ENCODE peak calls at places on chromosomes 5 and 9, in ten cellular contexts. One of them, this sample, is unnamed.

GRCh38 chr9:120383611-120383998 is 196.4 kb downstream of the CDK5RAP2 start:
- DNase-seq in LoVo: no peak
- DNase-seq in endothelial cell: no peak
- DNase-seq in coronary artery: no peak
- DNase-seq in stimulated activated CD8-positive, alpha-beta memory T cell treated with anti-CD3 and anti-CD28 coated beads, Interleukin-12 subunit alpha, Interleukin-12 subunit beta, amount 100 ng/mL, for 1 hour: no peak
- DNase-seq in activated T-helper 9 cell treated with anti-CD3 and anti-CD28 coated beads, Interleukin-2, amount 50 U/mL, for 16 hours: no peak
- DNase-seq in C1 segment of cervical spinal cord: no peak
- DNase-seq in dorsolateral prefrontal cortex: no peak
- DNase-seq in D341Med: no peak
- DNase-seq in naive thymus-derived CD4-positive, alpha-beta T cell: no peak
- DNase-seq in this sample: peak; percentile 63

GRCh38 chr9:109574061-109574882 is 76.2 kb upstream of the PTPN3 start:
- DNase-seq in LoVo: peak; percentile 58
- DNase-seq in naive thymus-derived CD4-positive, alpha-beta T cell: peak; percentile 5
- DNase-seq in stimulated activated CD8-positive, alpha-beta memory T cell treated with anti-CD3 and anti-CD28 coated beads, Interleukin-12 subunit alpha, Interleukin-12 subunit beta, amount 100 ng/mL, for 1 hour: no peak
- DNase-seq in D341Med: peak; percentile 48
- DNase-seq in endothelial cell: peak; percentile 46
- DNase-seq in coronary artery: no peak
- DNase-seq in C1 segment of cervical spinal cord: peak; percentile 7
- DNase-seq in activated T-helper 9 cell treated with anti-CD3 and anti-CD28 coated beads, Interleukin-2, amount 50 U/mL, for 16 hours: no peak
- DNase-seq in dorsolateral prefrontal cortex: no peak
- DNase-seq in this sample: no peak

GRCh38 chr5:157025093-157025698 is 33.7 kb downstream of the HAVCR1 start:
- DNase-seq in activated T-helper 9 cell treated with anti-CD3 and anti-CD28 coated beads, Interleukin-2, amount 50 U/mL, for 16 hours: peak; percentile 31
- DNase-seq in LoVo: no peak
- DNase-seq in C1 segment of cervical spinal cord: no peak
- DNase-seq in naive thymus-derived CD4-positive, alpha-beta T cell: peak; percentile 70
- DNase-seq in D341Med: no peak
- DNase-seq in dorsolateral prefrontal cortex: no peak
- DNase-seq in coronary artery: no peak
- DNase-seq in endothelial cell: no peak
- DNase-seq in stimulated activated CD8-positive, alpha-beta memory T cell treated with anti-CD3 and anti-CD28 coated beads, Interleukin-12 subunit alpha, Interleukin-12 subunit beta, amount 100 ng/mL, for 1 hour: peak; percentile 25
- DNase-seq in this sample: no peak

GRCh38 chr9:101018391-101018990 is 10.0 kb upstream of the PLPPR1 start:
- DNase-seq in activated T-helper 9 cell treated with anti-CD3 and anti-CD28 coated beads, Interleukin-2, amount 50 U/mL, for 16 hours: no peak
- DNase-seq in stimulated activated CD8-positive, alpha-beta memory T cell treated with anti-CD3 and anti-CD28 coated beads, Interleukin-12 subunit alpha, Interleukin-12 subunit beta, amount 100 ng/mL, for 1 hour: no peak
- DNase-seq in LoVo: no peak
- DNase-seq in C1 segment of cervical spinal cord: no peak
- DNase-seq in naive thymus-derived CD4-positive, alpha-beta T cell: no peak
- DNase-seq in endothelial cell: no peak
- DNase-seq in coronary artery: no peak
- DNase-seq in dorsolateral prefrontal cortex: no peak
- DNase-seq in D341Med: peak; percentile 46
- DNase-seq in this sample: no peak

GRCh38 chr9:34988218-34989055 is 1.1 kb upstream of the DNAJB5 start:
- DNase-seq in activated T-helper 9 cell treated with anti-CD3 and anti-CD28 coated beads, Interleukin-2, amount 50 U/mL, for 16 hours: peak; percentile 27
- DNase-seq in dorsolateral prefrontal cortex: peak; percentile 86
- DNase-seq in coronary artery: peak; percentile 76
- DNase-seq in LoVo: no peak
- DNase-seq in endothelial cell: peak; percentile 50
- DNase-seq in D341Med: no peak
- DNase-seq in stimulated activated CD8-positive, alpha-beta memory T cell treated with anti-CD3 and anti-CD28 coated beads, Interleukin-12 subunit alpha, Interleukin-12 subunit beta, amount 100 ng/mL, for 1 hour: no peak
- DNase-seq in naive thymus-derived CD4-positive, alpha-beta T cell: peak; percentile 30
- DNase-seq in C1 segment of cervical spinal cord: peak; percentile 64
- DNase-seq in this sample: no peak

GRCh38 chr9:72041775-72042194 is 18.6 kb downstream of the C9orf57 start:
- DNase-seq in stimulated activated CD8-positive, alpha-beta memory T cell treated with anti-CD3 and anti-CD28 coated beads, Interleukin-12 subunit alpha, Interleukin-12 subunit beta, amount 100 ng/mL, for 1 hour: no peak
- DNase-seq in coronary artery: no peak
- DNase-seq in naive thymus-derived CD4-positive, alpha-beta T cell: no peak
- DNase-seq in endothelial cell: no peak
- DNase-seq in D341Med: no peak
- DNase-seq in activated T-helper 9 cell treated with anti-CD3 and anti-CD28 coated beads, Interleukin-2, amount 50 U/mL, for 16 hours: no peak
- DNase-seq in C1 segment of cervical spinal cord: no peak
- DNase-seq in dorsolateral prefrontal cortex: no peak
- DNase-seq in LoVo: peak; percentile 52
- DNase-seq in this sample: no peak

GRCh38 chr5:10585120-10585915 is 21.4 kb downstream of the ANKRD33B start:
- DNase-seq in D341Med: peak; percentile 5
- DNase-seq in coronary artery: no peak
- DNase-seq in C1 segment of cervical spinal cord: no peak
- DNase-seq in endothelial cell: no peak
- DNase-seq in LoVo: no peak
- DNase-seq in stimulated activated CD8-positive, alpha-beta memory T cell treated with anti-CD3 and anti-CD28 coated beads, Interleukin-12 subunit alpha, Interleukin-12 subunit beta, amount 100 ng/mL, for 1 hour: no peak
- DNase-seq in naive thymus-derived CD4-positive, alpha-beta T cell: no peak
- DNase-seq in dorsolateral prefrontal cortex: no peak
- DNase-seq in activated T-helper 9 cell treated with anti-CD3 and anti-CD28 coated beads, Interleukin-2, amount 50 U/mL, for 16 hours: no peak
- DNase-seq in this sample: no peak

GRCh38 chr5:76617229-76617628 is 6.0 kb downstream of the F2RL2 start:
- DNase-seq in coronary artery: no peak
- DNase-seq in endothelial cell: no peak
- DNase-seq in D341Med: no peak
- DNase-seq in LoVo: no peak
- DNase-seq in stimulated activated CD8-positive, alpha-beta memory T cell treated with anti-CD3 and anti-CD28 coated beads, Interleukin-12 subunit alpha, Interleukin-12 subunit beta, amount 100 ng/mL, for 1 hour: no peak
- DNase-seq in naive thymus-derived CD4-positive, alpha-beta T cell: no peak
- DNase-seq in dorsolateral prefrontal cortex: no peak
- DNase-seq in activated T-helper 9 cell treated with anti-CD3 and anti-CD28 coated beads, Interleukin-2, amount 50 U/mL, for 16 hours: no peak
- DNase-seq in C1 segment of cervical spinal cord: no peak
- DNase-seq in this sample: no peak

GRCh38 chr9:102072061-102072764 is 333.8 kb upstream of the GRIN3A start:
- DNase-seq in D341Med: no peak
- DNase-seq in C1 segment of cervical spinal cord: no peak
- DNase-seq in stimulated activated CD8-positive, alpha-beta memory T cell treated with anti-CD3 and anti-CD28 coated beads, Interleukin-12 subunit alpha, Interleukin-12 subunit beta, amount 100 ng/mL, for 1 hour: no peak
- DNase-seq in endothelial cell: no peak
- DNase-seq in coronary artery: no peak
- DNase-seq in naive thymus-derived CD4-positive, alpha-beta T cell: no peak
- DNase-seq in LoVo: no peak
- DNase-seq in activated T-helper 9 cell treated with anti-CD3 and anti-CD28 coated beads, Interleukin-2, amount 50 U/mL, for 16 hours: no peak
- DNase-seq in dorsolateral prefrontal cortex: no peak
- DNase-seq in this sample: no peak

GRCh38 chr9:16032799-16033198 is 480.0 kb downstream of the CCDC171 start:
- DNase-seq in D341Med: no peak
- DNase-seq in activated T-helper 9 cell treated with anti-CD3 and anti-CD28 coated beads, Interleukin-2, amount 50 U/mL, for 16 hours: no peak
- DNase-seq in LoVo: no peak
- DNase-seq in endothelial cell: no peak
- DNase-seq in stimulated activated CD8-positive, alpha-beta memory T cell treated with anti-CD3 and anti-CD28 coated beads, Interleukin-12 subunit alpha, Interleukin-12 subunit beta, amount 100 ng/mL, for 1 hour: no peak
- DNase-seq in naive thymus-derived CD4-positive, alpha-beta T cell: no peak
- DNase-seq in C1 segment of cervical spinal cord: no peak
- DNase-seq in dorsolateral prefrontal cortex: no peak
- DNase-seq in coronary artery: no peak
- DNase-seq in this sample: no peak

GRCh38 chr5:115109840-115110239 is 59.9 kb downstream of the TRIM36 start:
- DNase-seq in dorsolateral prefrontal cortex: no peak
- DNase-seq in endothelial cell: no peak
- DNase-seq in stimulated activated CD8-positive, alpha-beta memory T cell treated with anti-CD3 and anti-CD28 coated beads, Interleukin-12 subunit alpha, Interleukin-12 subunit beta, amount 100 ng/mL, for 1 hour: no peak
- DNase-seq in naive thymus-derived CD4-positive, alpha-beta T cell: no peak
- DNase-seq in C1 segment of cervical spinal cord: no peak
- DNase-seq in D341Med: no peak
- DNase-seq in LoVo: no peak
- DNase-seq in coronary artery: no peak
- DNase-seq in activated T-helper 9 cell treated with anti-CD3 and anti-CD28 coated beads, Interleukin-2, amount 50 U/mL, for 16 hours: no peak
- DNase-seq in this sample: no peak

GRCh38 chr5:168409601-168410458 is 76.4 kb upstream of the RARS1 start:
- DNase-seq in D341Med: no peak
- DNase-seq in dorsolateral prefrontal cortex: peak; percentile 76
- DNase-seq in LoVo: peak; percentile 9
- DNase-seq in stimulated activated CD8-positive, alpha-beta memory T cell treated with anti-CD3 and anti-CD28 coated beads, Interleukin-12 subunit alpha, Interleukin-12 subunit beta, amount 100 ng/mL, for 1 hour: no peak
- DNase-seq in endothelial cell: no peak
- DNase-seq in C1 segment of cervical spinal cord: no peak
- DNase-seq in activated T-helper 9 cell treated with anti-CD3 and anti-CD28 coated beads, Interleukin-2, amount 50 U/mL, for 16 hours: no peak
- DNase-seq in coronary artery: no peak
- DNase-seq in naive thymus-derived CD4-positive, alpha-beta T cell: no peak
- DNase-seq in this sample: no peak

GRCh38 chr9:137669261-137669672 is 50.5 kb downstream of the EHMT1 start:
- DNase-seq in D341Med: no peak
- DNase-seq in stimulated activated CD8-positive, alpha-beta memory T cell treated with anti-CD3 and anti-CD28 coated beads, Interleukin-12 subunit alpha, Interleukin-12 subunit beta, amount 100 ng/mL, for 1 hour: no peak
- DNase-seq in C1 segment of cervical spinal cord: no peak
- DNase-seq in coronary artery: peak; percentile 80
- DNase-seq in naive thymus-derived CD4-positive, alpha-beta T cell: no peak
- DNase-seq in dorsolateral prefrontal cortex: no peak
- DNase-seq in LoVo: no peak
- DNase-seq in endothelial cell: no peak
- DNase-seq in activated T-helper 9 cell treated with anti-CD3 and anti-CD28 coated beads, Interleukin-2, amount 50 U/mL, for 16 hours: no peak
- DNase-seq in this sample: no peak

GRCh38 chr9:96026655-96027213 is 151.2 kb downstream of the ERCC6L2 start:
- DNase-seq in D341Med: no peak
- DNase-seq in naive thymus-derived CD4-positive, alpha-beta T cell: no peak
- DNase-seq in endothelial cell: no peak
- DNase-seq in dorsolateral prefrontal cortex: no peak
- DNase-seq in C1 segment of cervical spinal cord: no peak
- DNase-seq in coronary artery: no peak
- DNase-seq in stimulated activated CD8-positive, alpha-beta memory T cell treated with anti-CD3 and anti-CD28 coated beads, Interleukin-12 subunit alpha, Interleukin-12 subunit beta, amount 100 ng/mL, for 1 hour: no peak
- DNase-seq in activated T-helper 9 cell treated with anti-CD3 and anti-CD28 coated beads, Interleukin-2, amount 50 U/mL, for 16 hours: no peak
- DNase-seq in LoVo: no peak
- DNase-seq in this sample: no peak

GRCh38 chr9:124392254-124392653 is 23.0 kb downstream of the PSMB7 start:
- DNase-seq in LoVo: no peak
- DNase-seq in stimulated activated CD8-positive, alpha-beta memory T cell treated with anti-CD3 and anti-CD28 coated beads, Interleukin-12 subunit alpha, Interleukin-12 subunit beta, amount 100 ng/mL, for 1 hour: no peak
- DNase-seq in endothelial cell: no peak
- DNase-seq in D341Med: no peak
- DNase-seq in naive thymus-derived CD4-positive, alpha-beta T cell: no peak
- DNase-seq in activated T-helper 9 cell treated with anti-CD3 and anti-CD28 coated beads, Interleukin-2, amount 50 U/mL, for 16 hours: no peak
- DNase-seq in C1 segment of cervical spinal cord: no peak
- DNase-seq in coronary artery: no peak
- DNase-seq in dorsolateral prefrontal cortex: no peak
- DNase-seq in this sample: peak; percentile 80

GRCh38 chr5:114055318-114055788 is 306.5 kb upstream of the KCNN2 start:
- DNase-seq in activated T-helper 9 cell treated with anti-CD3 and anti-CD28 coated beads, Interleukin-2, amount 50 U/mL, for 16 hours: no peak
- DNase-seq in naive thymus-derived CD4-positive, alpha-beta T cell: no peak
- DNase-seq in stimulated activated CD8-positive, alpha-beta memory T cell treated with anti-CD3 and anti-CD28 coated beads, Interleukin-12 subunit alpha, Interleukin-12 subunit beta, amount 100 ng/mL, for 1 hour: no peak
- DNase-seq in LoVo: no peak
- DNase-seq in C1 segment of cervical spinal cord: peak; percentile 40
- DNase-seq in endothelial cell: peak; percentile 70
- DNase-seq in D341Med: peak; percentile 89
- DNase-seq in dorsolateral prefrontal cortex: peak; percentile 81
- DNase-seq in coronary artery: no peak
- DNase-seq in this sample: peak; percentile 79

GRCh38 chr9:108022246-108022935 is 532.8 kb upstream of the KLF4 start:
- DNase-seq in C1 segment of cervical spinal cord: no peak
- DNase-seq in endothelial cell: no peak
- DNase-seq in dorsolateral prefrontal cortex: no peak
- DNase-seq in naive thymus-derived CD4-positive, alpha-beta T cell: no peak
- DNase-seq in stimulated activated CD8-positive, alpha-beta memory T cell treated with anti-CD3 and anti-CD28 coated beads, Interleukin-12 subunit alpha, Interleukin-12 subunit beta, amount 100 ng/mL, for 1 hour: no peak
- DNase-seq in activated T-helper 9 cell treated with anti-CD3 and anti-CD28 coated beads, Interleukin-2, amount 50 U/mL, for 16 hours: no peak
- DNase-seq in D341Med: no peak
- DNase-seq in coronary artery: no peak
- DNase-seq in LoVo: no peak
- DNase-seq in this sample: no peak

GRCh38 chr5:128965011-128965637 is at the start of gene SLC27A6:
- DNase-seq in dorsolateral prefrontal cortex: peak; percentile 46
- DNase-seq in endothelial cell: peak; percentile 45
- DNase-seq in stimulated activated CD8-positive, alpha-beta memory T cell treated with anti-CD3 and anti-CD28 coated beads, Interleukin-12 subunit alpha, Interleukin-12 subunit beta, amount 100 ng/mL, for 1 hour: no peak
- DNase-seq in LoVo: no peak
- DNase-seq in naive thymus-derived CD4-positive, alpha-beta T cell: no peak
- DNase-seq in C1 segment of cervical spinal cord: no peak
- DNase-seq in coronary artery: no peak
- DNase-seq in activated T-helper 9 cell treated with anti-CD3 and anti-CD28 coated beads, Interleukin-2, amount 50 U/mL, for 16 hours: no peak
- DNase-seq in D341Med: peak; percentile 31
- DNase-seq in this sample: peak; percentile 76

GRCh38 chr9:109793921-109794320 is 13.9 kb downstream of the PALM2AKAP2 start:
- DNase-seq in dorsolateral prefrontal cortex: no peak
- DNase-seq in naive thymus-derived CD4-positive, alpha-beta T cell: no peak
- DNase-seq in stimulated activated CD8-positive, alpha-beta memory T cell treated with anti-CD3 and anti-CD28 coated beads, Interleukin-12 subunit alpha, Interleukin-12 subunit beta, amount 100 ng/mL, for 1 hour: no peak
- DNase-seq in LoVo: no peak
- DNase-seq in coronary artery: no peak
- DNase-seq in D341Med: no peak
- DNase-seq in endothelial cell: no peak
- DNase-seq in activated T-helper 9 cell treated with anti-CD3 and anti-CD28 coated beads, Interleukin-2, amount 50 U/mL, for 16 hours: no peak
- DNase-seq in C1 segment of cervical spinal cord: no peak
- DNase-seq in this sample: no peak

GRCh38 chr5:120882042-120882775 is 418.1 kb downstream of the PRR16 start:
- DNase-seq in LoVo: no peak
- DNase-seq in D341Med: no peak
- DNase-seq in C1 segment of cervical spinal cord: no peak
- DNase-seq in endothelial cell: no peak
- DNase-seq in activated T-helper 9 cell treated with anti-CD3 and anti-CD28 coated beads, Interleukin-2, amount 50 U/mL, for 16 hours: no peak
- DNase-seq in dorsolateral prefrontal cortex: no peak
- DNase-seq in naive thymus-derived CD4-positive, alpha-beta T cell: no peak
- DNase-seq in stimulated activated CD8-positive, alpha-beta memory T cell treated with anti-CD3 and anti-CD28 coated beads, Interleukin-12 subunit alpha, Interleukin-12 subunit beta, amount 100 ng/mL, for 1 hour: no peak
- DNase-seq in coronary artery: no peak
- DNase-seq in this sample: no peak

GRCh38 chr5:62607615-62608014 is 29.0 kb downstream of the LRRC70 start:
- DNase-seq in dorsolateral prefrontal cortex: no peak
- DNase-seq in endothelial cell: no peak
- DNase-seq in coronary artery: no peak
- DNase-seq in activated T-helper 9 cell treated with anti-CD3 and anti-CD28 coated beads, Interleukin-2, amount 50 U/mL, for 16 hours: no peak
- DNase-seq in LoVo: no peak
- DNase-seq in stimulated activated CD8-positive, alpha-beta memory T cell treated with anti-CD3 and anti-CD28 coated beads, Interleukin-12 subunit alpha, Interleukin-12 subunit beta, amount 100 ng/mL, for 1 hour: no peak
- DNase-seq in naive thymus-derived CD4-positive, alpha-beta T cell: no peak
- DNase-seq in C1 segment of cervical spinal cord: no peak
- DNase-seq in D341Med: no peak
- DNase-seq in this sample: no peak

GRCh38 chr5:39224196-39224754 is 4.9 kb upstream of the FYB1 start:
- DNase-seq in endothelial cell: no peak
- DNase-seq in D341Med: peak; percentile 58
- DNase-seq in coronary artery: no peak
- DNase-seq in naive thymus-derived CD4-positive, alpha-beta T cell: no peak
- DNase-seq in stimulated activated CD8-positive, alpha-beta memory T cell treated with anti-CD3 and anti-CD28 coated beads, Interleukin-12 subunit alpha, Interleukin-12 subunit beta, amount 100 ng/mL, for 1 hour: no peak
- DNase-seq in dorsolateral prefrontal cortex: no peak
- DNase-seq in C1 segment of cervical spinal cord: no peak
- DNase-seq in activated T-helper 9 cell treated with anti-CD3 and anti-CD28 coated beads, Interleukin-2, amount 50 U/mL, for 16 hours: no peak
- DNase-seq in LoVo: no peak
- DNase-seq in this sample: peak; percentile 77

GRCh38 chr5:172274951-172275753 is 8.4 kb downstream of the UBTD2 start:
- DNase-seq in dorsolateral prefrontal cortex: no peak
- DNase-seq in endothelial cell: no peak
- DNase-seq in D341Med: no peak
- DNase-seq in coronary artery: no peak
- DNase-seq in C1 segment of cervical spinal cord: no peak
- DNase-seq in LoVo: no peak
- DNase-seq in stimulated activated CD8-positive, alpha-beta memory T cell treated with anti-CD3 and anti-CD28 coated beads, Interleukin-12 subunit alpha, Interleukin-12 subunit beta, amount 100 ng/mL, for 1 hour: peak; percentile 15
- DNase-seq in naive thymus-derived CD4-positive, alpha-beta T cell: no peak
- DNase-seq in activated T-helper 9 cell treated with anti-CD3 and anti-CD28 coated beads, Interleukin-2, amount 50 U/mL, for 16 hours: peak; percentile 36
- DNase-seq in this sample: no peak

GRCh38 chr9:71791875-71792274 is 23.6 kb upstream of the CEMIP2 start:
- DNase-seq in LoVo: no peak
- DNase-seq in C1 segment of cervical spinal cord: no peak
- DNase-seq in stimulated activated CD8-positive, alpha-beta memory T cell treated with anti-CD3 and anti-CD28 coated beads, Interleukin-12 subunit alpha, Interleukin-12 subunit beta, amount 100 ng/mL, for 1 hour: no peak
- DNase-seq in endothelial cell: no peak
- DNase-seq in D341Med: no peak
- DNase-seq in coronary artery: no peak
- DNase-seq in activated T-helper 9 cell treated with anti-CD3 and anti-CD28 coated beads, Interleukin-2, amount 50 U/mL, for 16 hours: no peak
- DNase-seq in naive thymus-derived CD4-positive, alpha-beta T cell: no peak
- DNase-seq in dorsolateral prefrontal cortex: no peak
- DNase-seq in this sample: no peak

GRCh38 chr9:97740848-97741821 is 44.0 kb upstream of the XPA start:
- DNase-seq in D341Med: peak; percentile 77
- DNase-seq in activated T-helper 9 cell treated with anti-CD3 and anti-CD28 coated beads, Interleukin-2, amount 50 U/mL, for 16 hours: peak; percentile 3
- DNase-seq in LoVo: no peak
- DNase-seq in dorsolateral prefrontal cortex: no peak
- DNase-seq in C1 segment of cervical spinal cord: no peak
- DNase-seq in coronary artery: peak; percentile 80
- DNase-seq in endothelial cell: peak; percentile 67
- DNase-seq in stimulated activated CD8-positive, alpha-beta memory T cell treated with anti-CD3 and anti-CD28 coated beads, Interleukin-12 subunit alpha, Interleukin-12 subunit beta, amount 100 ng/mL, for 1 hour: no peak
- DNase-seq in naive thymus-derived CD4-positive, alpha-beta T cell: peak; percentile 13
- DNase-seq in this sample: peak; percentile 82

GRCh38 chr5:147803941-147804717 is 21.6 kb upstream of the JAKMIP2 start:
- DNase-seq in D341Med: no peak
- DNase-seq in coronary artery: no peak
- DNase-seq in C1 segment of cervical spinal cord: no peak
- DNase-seq in activated T-helper 9 cell treated with anti-CD3 and anti-CD28 coated beads, Interleukin-2, amount 50 U/mL, for 16 hours: no peak
- DNase-seq in dorsolateral prefrontal cortex: no peak
- DNase-seq in LoVo: no peak
- DNase-seq in endothelial cell: no peak
- DNase-seq in naive thymus-derived CD4-positive, alpha-beta T cell: no peak
- DNase-seq in stimulated activated CD8-positive, alpha-beta memory T cell treated with anti-CD3 and anti-CD28 coated beads, Interleukin-12 subunit alpha, Interleukin-12 subunit beta, amount 100 ng/mL, for 1 hour: no peak
- DNase-seq in this sample: no peak

GRCh38 chr5:68024426-68024825 is 191.1 kb upstream of the PIK3R1 start:
- DNase-seq in D341Med: no peak
- DNase-seq in LoVo: no peak
- DNase-seq in coronary artery: no peak
- DNase-seq in C1 segment of cervical spinal cord: no peak
- DNase-seq in naive thymus-derived CD4-positive, alpha-beta T cell: no peak
- DNase-seq in endothelial cell: no peak
- DNase-seq in dorsolateral prefrontal cortex: no peak
- DNase-seq in activated T-helper 9 cell treated with anti-CD3 and anti-CD28 coated beads, Interleukin-2, amount 50 U/mL, for 16 hours: no peak
- DNase-seq in stimulated activated CD8-positive, alpha-beta memory T cell treated with anti-CD3 and anti-CD28 coated beads, Interleukin-12 subunit alpha, Interleukin-12 subunit beta, amount 100 ng/mL, for 1 hour: no peak
- DNase-seq in this sample: no peak

GRCh38 chr9:37025381-37026084 is 8.5 kb downstream of the PAX5 start:
- DNase-seq in LoVo: no peak
- DNase-seq in stimulated activated CD8-positive, alpha-beta memory T cell treated with anti-CD3 and anti-CD28 coated beads, Interleukin-12 subunit alpha, Interleukin-12 subunit beta, amount 100 ng/mL, for 1 hour: no peak
- DNase-seq in coronary artery: no peak
- DNase-seq in endothelial cell: peak; percentile 34
- DNase-seq in C1 segment of cervical spinal cord: no peak
- DNase-seq in D341Med: no peak
- DNase-seq in dorsolateral prefrontal cortex: no peak
- DNase-seq in activated T-helper 9 cell treated with anti-CD3 and anti-CD28 coated beads, Interleukin-2, amount 50 U/mL, for 16 hours: no peak
- DNase-seq in naive thymus-derived CD4-positive, alpha-beta T cell: no peak
- DNase-seq in this sample: no peak

This sample was measured in cardiac septum.